ENCODE peak calls at places on chromosomes 7 and 10, in five cellular contexts. X, T, M, A and Y are unnamed samples.

GRCh38 chr7:106768324-106768751 is 96.7 kb upstream of the PIK3CG start:
- DNase-seq in X (peak), A (no peak), T (no peak), M (no peak), Y (no peak)

GRCh38 chr10:13690281-13690825 is 103.6 kb downstream of the PRPF18 start:
- DNase-seq in A (no peak), T (no peak), M (no peak), X (peak), Y (peak)

GRCh38 chr10:12428447-12429135 is 79.2 kb downstream of the CAMK1D start:
- DNase-seq in M (no peak), X (no peak), T (no peak), A (no peak), Y (no peak)

GRCh38 chr10:29064665-29065064 is 224.2 kb upstream of the LYZL1 start:
- DNase-seq in X (no peak), A (no peak), M (no peak), T (no peak), Y (no peak)

GRCh38 chr7:150911590-150912267 is 59.4 kb downstream of the AOC1 start:
- DNase-seq in X (no peak), T (no peak), M (no peak), A (no peak), Y (no peak)

GRCh38 chr10:62437696-62438095 is 63.5 kb downstream of the ZNF365 start:
- DNase-seq in T (no peak), A (no peak), M (no peak), X (peak), Y (no peak)

GRCh38 chr7:21023841-21024502 is 237.3 kb upstream of the SP8 start:
- DNase-seq in A (no peak), T (no peak), X (no peak), M (no peak), Y (no peak)

GRCh38 chr7:82506702-82507101 is 63.1 kb upstream of the CACNA2D1 start:
- DNase-seq in M (no peak), T (no peak), A (no peak), X (no peak), Y (peak)

GRCh38 chr10:100529473-100530298 is at the start of gene NDUFB8:
- DNase-seq in X (peak), M (peak), A (peak), T (peak), Y (peak)